ENCODE peak calls at places on chromosomes 4 and X, in nine cellular contexts. H is GM23338, Z is stomach, Q is H1, M is HepG2, D is spleen, S is prostate gland, A is sigmoid colon, B is GM12891. V is an unnamed sample.

GRCh38 chr4:8726344-8726851 is 133.8 kb downstream of the CPZ start:
- DNase-seq in H (no peak), Z (peak), Q (no peak), M (no peak), D (peak), S (no peak), A (peak), B (no peak), V (peak)

GRCh38 chr4:68872442-68873217 is 56.8 kb downstream of the UGT2B10 start:
- DNase-seq in H (peak), Z (no peak), Q (no peak), M (peak), D (no peak), S (no peak), A (no peak), B (no peak), V (no peak)

GRCh38 chrX:131298846-131299245 is 9.7 kb upstream of the IGSF1 start:
- DNase-seq in H (no peak), Z (no peak), Q (no peak), M (no peak), D (no peak), S (no peak), A (no peak), B (no peak), V (no peak)

GRCh38 chr4:99894998-99895397 is 771 bp upstream of the LAMTOR3 start:
- DNase-seq in H (no peak), Z (no peak), Q (no peak), M (no peak), D (peak), S (peak), A (no peak), B (no peak), V (no peak)

GRCh38 chr4:186780291-186781031 is 56.8 kb upstream of the FAT1 start:
- DNase-seq in H (no peak), Z (no peak), Q (no peak), M (no peak), D (no peak), S (no peak), A (no peak), B (no peak), V (no peak)

GRCh38 chr4:129545599-129546278 is 449.8 kb downstream of the C4orf33 start:
- DNase-seq in H (no peak), Z (peak), Q (no peak), M (peak), D (peak), S (peak), A (peak), B (no peak), V (no peak)

GRCh38 chr4:174292473-174292872 is 8.8 kb downstream of the CEP44 start:
- DNase-seq in H (no peak), Z (no peak), Q (no peak), M (no peak), D (no peak), S (no peak), A (no peak), B (no peak), V (no peak)

GRCh38 chr4:89307446-89308160 is at the start of gene GPRIN3:
- DNase-seq in H (peak), Z (peak), Q (peak), M (no peak), D (peak), S (peak), A (peak), B (no peak), V (peak)

GRCh38 chr4:89797117-89797516 is 39.8 kb downstream of the SNCA start:
- DNase-seq in H (no peak), Z (no peak), Q (no peak), M (no peak), D (no peak), S (no peak), A (no peak), B (no peak), V (no peak)

GRCh38 chrX:123990602-123991001 is 29.1 kb downstream of the STAG2 start:
- DNase-seq in H (no peak), Z (no peak), Q (no peak), M (no peak), D (no peak), S (no peak), A (no peak), B (no peak), V (no peak)

GRCh38 chrX:3690140-3690539 is 23.3 kb downstream of the PRKX start:
- DNase-seq in H (no peak), Z (no peak), Q (no peak), M (no peak), D (no peak), S (no peak), A (no peak), B (no peak), V (no peak)

GRCh38 chr4:72136429-72136828 is 104.6 kb downstream of the NPFFR2 start:
- DNase-seq in H (peak), Z (no peak), Q (no peak), M (no peak), D (no peak), S (no peak), A (no peak), B (no peak), V (no peak)

GRCh38 chr4:172601195-172601594 is 567.4 kb upstream of the GALNT7 start:
- DNase-seq in H (peak), Z (no peak), Q (no peak), M (no peak), D (no peak), S (no peak), A (no peak), B (no peak), V (no peak)

GRCh38 chrX:69024931-69025330 is 140.3 kb downstream of the PJA1 start:
- DNase-seq in H (peak), Z (peak), Q (no peak), M (no peak), D (peak), S (peak), A (peak), B (no peak), V (peak)

GRCh38 chr4:38163216-38164006 is 203.2 kb downstream of the PTTG2 start:
- DNase-seq in H (no peak), Z (peak), Q (no peak), M (no peak), D (no peak), S (no peak), A (no peak), B (no peak), V (no peak)

GRCh38 chrX:64205735-64206491 is 405 bp upstream of the AMER1 start:
- DNase-seq in H (peak), Z (peak), Q (peak), M (peak), D (peak), S (peak), A (peak), B (peak), V (peak)

GRCh38 chr4:184337907-184338306 is 120.2 kb upstream of the ENPP6 start:
- DNase-seq in H (no peak), Z (no peak), Q (no peak), M (no peak), D (no peak), S (no peak), A (no peak), B (no peak), V (no peak)

GRCh38 chrX:65921363-65921762 is 118.5 kb downstream of the VSIG4 start:
- DNase-seq in H (no peak), Z (no peak), Q (no peak), M (no peak), D (no peak), S (no peak), A (no peak), B (no peak), V (no peak)

GRCh38 chrX:70664726-70665125 is 220.1 kb downstream of the DLG3 start:
- DNase-seq in H (peak), Z (no peak), Q (no peak), M (peak), D (no peak), S (no peak), A (no peak), B (no peak), V (no peak)

GRCh38 chr4:39662683-39663082 is 24.0 kb upstream of the SMIM14 start:
- DNase-seq in H (no peak), Z (no peak), Q (no peak), M (no peak), D (no peak), S (no peak), A (no peak), B (no peak), V (no peak)

GRCh38 chr4:39516407-39516966 is 10.8 kb downstream of the UGDH start:
- DNase-seq in H (no peak), Z (no peak), Q (no peak), M (no peak), D (no peak), S (no peak), A (no peak), B (no peak), V (no peak)

GRCh38 chrX:137033774-137034507 is at the start of gene GPR101:
- DNase-seq in H (peak), Z (no peak), Q (no peak), M (no peak), D (no peak), S (no peak), A (no peak), B (no peak), V (no peak)

GRCh38 chrX:10167573-10167972 is 10.8 kb downstream of the CLCN4 start:
- DNase-seq in H (no peak), Z (no peak), Q (no peak), M (no peak), D (no peak), S (no peak), A (no peak), B (no peak), V (no peak)

GRCh38 chr4:66639361-66639760 is 905.9 kb downstream of the CENPC start:
- DNase-seq in H (no peak), Z (no peak), Q (no peak), M (no peak), D (no peak), S (no peak), A (no peak), B (no peak), V (no peak)

GRCh38 chrX:138710866-138711331 is 618 bp downstream of the FGF13 start:
- DNase-seq in H (peak), Z (no peak), Q (peak), M (no peak), D (peak), S (no peak), A (peak), B (no peak), V (no peak)

GRCh38 chr4:47704693-47705325 is 133.1 kb downstream of the CORIN start:
- DNase-seq in H (peak), Z (peak), Q (no peak), M (peak), D (no peak), S (peak), A (no peak), B (no peak), V (no peak)

GRCh38 chrX:150200820-150201287 is 162.3 kb upstream of the MAMLD1 start:
- DNase-seq in H (no peak), Z (no peak), Q (no peak), M (peak), D (peak), S (no peak), A (peak), B (peak), V (peak)

GRCh38 chr4:24781999-24782745 is 13.2 kb upstream of the SOD3 start:
- DNase-seq in H (no peak), Z (no peak), Q (no peak), M (no peak), D (no peak), S (peak), A (no peak), B (no peak), V (no peak)
- TF ChIP-seq POLR2AphosphoS5 in H (no peak), Z (peak), Q (no peak), M (no peak), D (no peak), S (peak), A (no peak), B (no peak), V (no peak)

GRCh38 chr4:82513382-82513781 is 48.4 kb downstream of the TMEM150C start:
- DNase-seq in H (no peak), Z (no peak), Q (no peak), M (no peak), D (no peak), S (no peak), A (no peak), B (no peak), V (no peak)
- TF ChIP-seq POLR2AphosphoS5 in H (no peak), Z (no peak), Q (no peak), M (no peak), D (no peak), S (no peak), A (no peak), B (no peak), V (no peak)

GRCh38 chr4:169557061-169557636 is 55.2 kb downstream of the NEK1 start:
- DNase-seq in H (no peak), Z (no peak), Q (no peak), M (no peak), D (no peak), S (no peak), A (no peak), B (no peak), V (no peak)
- TF ChIP-seq POLR2AphosphoS5 in H (no peak), Z (no peak), Q (no peak), M (no peak), D (no peak), S (no peak), A (no peak), B (no peak), V (no peak)

DNA sequence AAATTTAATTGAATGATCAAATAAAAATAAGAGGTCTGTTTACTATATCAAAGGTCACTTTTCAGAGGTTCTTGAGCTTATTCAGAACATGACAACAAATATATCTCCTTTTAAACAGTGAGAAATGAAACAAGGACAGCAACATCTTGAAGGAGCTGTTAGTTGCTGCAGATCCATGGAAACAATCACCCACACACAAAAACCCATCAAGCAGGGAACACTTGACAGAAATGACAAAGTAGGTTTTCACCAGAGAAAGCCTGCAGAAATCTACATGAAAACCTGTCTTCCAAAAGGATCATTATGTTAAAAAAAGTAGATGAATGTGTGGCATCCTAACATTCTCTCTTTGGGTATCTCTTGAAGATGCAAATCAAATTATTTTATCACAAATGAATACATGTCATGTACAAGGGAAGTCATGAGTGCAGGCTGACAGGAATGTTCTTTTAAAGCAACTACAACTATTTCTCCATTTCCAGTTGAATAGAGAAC is 203.0 kb downstream of the GRIA2 start:
- DNase-seq in H (no peak), Z (no peak), Q (no peak), M (no peak), D (no peak), S (no peak), A (no peak), B (no peak), V (no peak)
- TF ChIP-seq POLR2AphosphoS5 in H (no peak), Z (no peak), Q (no peak), M (no peak), D (no peak), S (no peak), A (no peak), B (no peak), V (no peak)

GRCh38 chr4:140186651-140187315 is 32.8 kb upstream of the MAML3 start:
- DNase-seq in H (no peak), Z (peak), Q (no peak), M (no peak), D (no peak), S (peak), A (peak), B (no peak), V (no peak)
- TF ChIP-seq POLR2AphosphoS5 in H (no peak), Z (no peak), Q (no peak), M (no peak), D (no peak), S (peak), A (peak), B (no peak), V (no peak)

GRCh38 chrX:44972132-44972531 is 99.1 kb downstream of the KDM6A start:
- DNase-seq in H (no peak), Z (no peak), Q (no peak), M (no peak), D (no peak), S (no peak), A (no peak), B (no peak), V (no peak)

GRCh38 chrX:44973420-44973932 is 100.5 kb downstream of the KDM6A start:
- DNase-seq in H (no peak), Z (no peak), Q (no peak), M (no peak), D (no peak), S (no peak), A (no peak), B (no peak), V (no peak)

GRCh38 chrX:44974462-44974861 is 101.5 kb downstream of the KDM6A start:
- DNase-seq in H (no peak), Z (no peak), Q (no peak), M (no peak), D (no peak), S (no peak), A (no peak), B (no peak), V (no peak)

GRCh38 chrX:44970709-44971108 is 97.7 kb downstream of the KDM6A start:
- DNase-seq in H (no peak), Z (no peak), Q (no peak), M (no peak), D (no peak), S (no peak), A (no peak), B (no peak), V (no peak)

DNA sequence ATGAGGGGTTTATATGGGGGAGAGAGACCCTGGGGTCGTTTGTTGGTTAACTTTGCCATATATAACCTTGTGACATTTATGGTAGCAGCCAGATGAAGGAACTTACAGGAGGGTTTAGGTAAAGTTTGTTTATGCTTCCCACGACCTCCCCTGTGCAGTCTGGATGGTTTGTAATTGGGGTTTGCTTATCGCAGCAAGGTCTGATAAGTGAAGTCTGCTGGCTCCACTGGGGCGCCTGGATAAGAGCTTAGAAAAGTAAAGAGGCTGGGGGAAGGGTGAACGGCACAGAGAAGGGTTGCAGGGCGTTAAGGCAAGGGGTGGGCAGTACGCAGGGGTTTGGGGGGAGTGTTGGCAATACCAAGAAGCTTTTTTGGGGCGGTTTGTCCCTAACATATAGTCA is 98.7 kb downstream of the KDM6A start:
- DNase-seq in H (no peak), Z (peak), Q (no peak), M (no peak), D (no peak), S (no peak), A (no peak), B (no peak), V (no peak)
- TF ChIP-seq POLR2AphosphoS5 in H (no peak), Z (no peak), Q (no peak), M (no peak), D (no peak), S (no peak), A (no peak), B (no peak), V (no peak)

DNA sequence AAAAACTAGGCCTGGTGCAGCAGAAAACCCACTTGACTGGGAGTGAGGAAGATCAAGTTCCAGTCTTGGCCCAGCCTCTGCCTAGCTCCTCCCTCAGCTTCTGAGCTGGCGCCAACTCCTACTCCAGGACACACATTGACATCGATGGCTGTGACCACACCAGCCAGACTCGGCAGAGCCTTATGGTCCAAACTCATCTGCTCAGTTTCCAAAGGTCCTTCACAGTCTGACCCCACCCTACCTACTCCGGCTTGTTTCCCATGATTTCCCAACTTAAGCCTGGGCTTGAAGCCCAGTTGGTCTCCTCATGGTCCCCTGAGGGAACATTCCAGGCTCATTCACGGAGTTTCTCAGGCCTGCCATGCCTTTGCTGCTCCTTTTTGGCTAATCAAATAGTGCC is 10.1 kb downstream of the ELF4 start:
- DNase-seq in H (no peak), Z (no peak), Q (no peak), M (no peak), D (no peak), S (no peak), A (peak), B (no peak), V (peak)
- TF ChIP-seq POLR2AphosphoS5 in H (no peak), Z (peak), Q (no peak), M (no peak), D (no peak), S (no peak), A (no peak), B (no peak), V (no peak)

DNA sequence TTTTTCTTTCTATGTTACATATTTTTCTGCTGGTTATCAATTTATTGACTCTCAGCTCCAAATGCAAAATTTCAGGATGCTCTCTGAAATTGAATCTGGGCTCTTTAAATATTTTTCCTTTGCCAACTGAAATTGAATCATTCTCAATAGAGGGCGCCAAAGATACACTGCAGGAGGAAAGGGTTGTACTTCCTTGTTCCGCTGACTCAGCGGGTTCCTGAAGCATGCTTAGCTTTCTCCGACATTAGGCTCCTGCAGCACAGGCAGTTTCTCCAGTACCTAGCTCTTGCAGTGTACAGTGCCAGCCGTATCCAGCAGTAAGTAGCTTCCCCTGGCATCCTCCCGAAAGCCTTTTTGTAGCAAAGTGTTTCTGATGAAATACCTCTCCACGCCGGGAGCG is 28.8 kb upstream of the CFAP47 start:
- DNase-seq in H (peak), Z (peak), Q (peak), M (peak), D (no peak), S (peak), A (no peak), B (no peak), V (no peak)
- TF ChIP-seq POLR2AphosphoS5 in H (no peak), Z (no peak), Q (no peak), M (no peak), D (no peak), S (no peak), A (no peak), B (no peak), V (no peak)

GRCh38 chr4:140937866-140938265 is 181.7 kb upstream of the TBC1D9 start:
- DNase-seq in H (no peak), Z (no peak), Q (no peak), M (no peak), D (no peak), S (no peak), A (no peak), B (no peak), V (no peak)

GRCh38 chr4:140932646-140933045 is 176.5 kb upstream of the TBC1D9 start:
- DNase-seq in H (no peak), Z (no peak), Q (no peak), M (no peak), D (no peak), S (no peak), A (no peak), B (no peak), V (no peak)

GRCh38 chr4:140931904-140932303 is 175.7 kb upstream of the TBC1D9 start:
- DNase-seq in H (no peak), Z (no peak), Q (no peak), M (no peak), D (no peak), S (no peak), A (no peak), B (no peak), V (no peak)

GRCh38 chr4:140930556-140930955 is 174.4 kb upstream of the TBC1D9 start:
- DNase-seq in H (no peak), Z (no peak), Q (no peak), M (no peak), D (no peak), S (no peak), A (peak), B (no peak), V (no peak)

GRCh38 chr4:140935259-140935658 is 179.1 kb upstream of the TBC1D9 start:
- DNase-seq in H (no peak), Z (no peak), Q (no peak), M (no peak), D (no peak), S (no peak), A (peak), B (no peak), V (no peak)
- TF ChIP-seq POLR2AphosphoS5 in H (no peak), Z (peak), Q (no peak), M (no peak), D (no peak), S (no peak), A (peak), B (no peak), V (no peak)

V was measured in suprapubic skin.